ENCODE peak calls at places on chromosomes 2 and 18, in eight cellular contexts. E, U, N, V, M, Z, T and Y are unnamed samples.

GRCh38 chr2:182852090-182852489 is 14.3 kb downstream of the FRZB start:
- DNase-seq in E (no peak), U (no peak), N (no peak), V (no peak), M (no peak), Z (no peak), T (no peak), Y (no peak)

GRCh38 chr18:12246849-12247808 is 7.0 kb upstream of the CIDEA start:
- DNase-seq in E (no peak), U (no peak), N (peak), V (peak), M (peak), Z (no peak), T (no peak), Y (no peak)

GRCh38 chr2:179251865-179252264 is 12.8 kb downstream of the SESTD1 start:
- DNase-seq in E (no peak), U (no peak), N (no peak), V (no peak), M (no peak), Z (no peak), T (no peak), Y (no peak)

GRCh38 chr2:238107525-238108422 is 7.6 kb downstream of the ESPNL start:
- DNase-seq in E (peak), U (peak), N (peak), V (peak), M (no peak), Z (peak), T (no peak), Y (no peak)

GRCh38 chr2:235639387-235639786 is 145.5 kb downstream of the AGAP1 start:
- DNase-seq in E (no peak), U (no peak), N (no peak), V (peak), M (peak), Z (peak), T (peak), Y (peak)

GRCh38 chr2:188870289-188870688 is 103.9 kb upstream of the COL3A1 start:
- DNase-seq in E (no peak), U (no peak), N (no peak), V (no peak), M (peak), Z (no peak), T (no peak), Y (peak)

GRCh38 chr18:1848716-1849115 is 722.6 kb downstream of the METTL4 start:
- DNase-seq in E (no peak), U (no peak), N (no peak), V (no peak), M (no peak), Z (no peak), T (no peak), Y (no peak)

GRCh38 chr2:237700583-237701032 is 73.2 kb downstream of the LRRFIP1 start:
- DNase-seq in E (peak), U (no peak), N (peak), V (peak), M (peak), Z (peak), T (no peak), Y (peak)

GRCh38 chr2:124804014-124804940 is 779.2 kb downstream of the CNTNAP5 start:
- DNase-seq in E (no peak), U (no peak), N (no peak), V (no peak), M (no peak), Z (no peak), T (no peak), Y (no peak)

GRCh38 chr2:158816797-158817196 is 21.7 kb downstream of the DAPL1 start:
- DNase-seq in E (no peak), U (no peak), N (no peak), V (no peak), M (no peak), Z (no peak), T (no peak), Y (no peak)

GRCh38 chr2:113770929-113771328 is 14.5 kb upstream of the SLC35F5 start:
- DNase-seq in E (no peak), U (no peak), N (no peak), V (no peak), M (no peak), Z (no peak), T (no peak), Y (no peak)

GRCh38 chr18:31402026-31402373 is 25.4 kb downstream of the DSG4 start:
- DNase-seq in E (no peak), U (no peak), N (no peak), V (no peak), M (no peak), Z (no peak), T (no peak), Y (no peak)

GRCh38 chr2:64998658-64999061 is 9.5 kb downstream of the SLC1A4 start:
- DNase-seq in E (no peak), U (no peak), N (no peak), V (no peak), M (peak), Z (no peak), T (no peak), Y (peak)

GRCh38 chr2:121094845-121095244 is 190.2 kb downstream of the TFCP2L1 start:
- DNase-seq in E (no peak), U (no peak), N (no peak), V (no peak), M (no peak), Z (no peak), T (no peak), Y (no peak)

GRCh38 chr18:59839931-59840685 is 59.7 kb upstream of the PMAIP1 start:
- DNase-seq in E (no peak), U (no peak), N (no peak), V (no peak), M (no peak), Z (no peak), T (no peak), Y (no peak)

GRCh38 chr18:36580266-36580665 is 248.5 kb downstream of the TPGS2 start:
- DNase-seq in E (no peak), U (no peak), N (no peak), V (no peak), M (peak), Z (peak), T (peak), Y (peak)

GRCh38 chr2:113894156-113894743 is 4.4 kb downstream of the ACTR3 start:
- DNase-seq in E (peak), U (no peak), N (no peak), V (no peak), M (peak), Z (no peak), T (no peak), Y (peak)

GRCh38 chr2:95023222-95023597 is 2.3 kb upstream of the MAL start:
- DNase-seq in E (peak), U (no peak), N (no peak), V (no peak), M (no peak), Z (no peak), T (no peak), Y (no peak)

GRCh38 chr2:68653538-68653982 is 10.2 kb downstream of the PROKR1 start:
- DNase-seq in E (peak), U (no peak), N (no peak), V (no peak), M (peak), Z (peak), T (no peak), Y (peak)

GRCh38 chr2:43135583-43135982 is 90.8 kb downstream of the ZFP36L2 start:
- DNase-seq in E (no peak), U (no peak), N (peak), V (no peak), M (no peak), Z (no peak), T (no peak), Y (no peak)

GRCh38 chr2:230684222-230685164 is 28.1 kb upstream of the CAB39 start:
- DNase-seq in E (no peak), U (no peak), N (no peak), V (no peak), M (no peak), Z (no peak), T (no peak), Y (no peak)

GRCh38 chr2:142803158-142803557 is 74.3 kb upstream of the KYNU start:
- DNase-seq in E (no peak), U (no peak), N (no peak), V (no peak), M (no peak), Z (no peak), T (no peak), Y (no peak)

GRCh38 chr2:180573951-180574350 is 406.5 kb upstream of the UBE2E3 start:
- DNase-seq in E (no peak), U (no peak), N (no peak), V (no peak), M (no peak), Z (no peak), T (no peak), Y (no peak)

GRCh38 chr18:48868468-48869466 is 82.0 kb downstream of the SMAD7 start:
- DNase-seq in E (no peak), U (peak), N (peak), V (no peak), M (no peak), Z (no peak), T (no peak), Y (no peak)

GRCh38 chr18:73987247-73987980 is 160.2 kb downstream of the FBXO15 start:
- DNase-seq in E (no peak), U (no peak), N (no peak), V (peak), M (peak), Z (no peak), T (no peak), Y (no peak)

GRCh38 chr2:172806426-172807008 is 70.9 kb downstream of the RAPGEF4 start:
- DNase-seq in E (no peak), U (no peak), N (no peak), V (no peak), M (peak), Z (no peak), T (no peak), Y (peak)

GRCh38 chr2:217851191-217852020 is 151.4 kb downstream of the TNS1 start:
- DNase-seq in E (no peak), U (peak), N (peak), V (peak), M (peak), Z (peak), T (no peak), Y (no peak)

GRCh38 chr2:177799531-177799930 is 273.0 kb downstream of the PDE11A start:
- DNase-seq in E (no peak), U (no peak), N (no peak), V (no peak), M (no peak), Z (no peak), T (no peak), Y (no peak)

GRCh38 chr18:11366410-11366809 is 217.0 kb upstream of the PIEZO2 start:
- DNase-seq in E (no peak), U (no peak), N (no peak), V (no peak), M (peak), Z (no peak), T (no peak), Y (peak)

GRCh38 chr18:69935319-69936190 is 12.1 kb downstream of the CD226 start:
- DNase-seq in E (peak), U (peak), N (peak), V (no peak), M (no peak), Z (no peak), T (no peak), Y (no peak)

GRCh38 chr2:197598450-197598849 is 76.9 kb downstream of the RFTN2 start:
- DNase-seq in E (no peak), U (no peak), N (no peak), V (no peak), M (no peak), Z (no peak), T (no peak), Y (no peak)

GRCh38 chr2:143030127-143030526 is 99.1 kb upstream of the ARHGAP15 start:
- DNase-seq in E (no peak), U (no peak), N (no peak), V (no peak), M (no peak), Z (no peak), T (no peak), Y (peak)

GRCh38 chr2:151302879-151303278 is 13.4 kb upstream of the NMI start:
- DNase-seq in E (no peak), U (no peak), N (no peak), V (no peak), M (peak), Z (no peak), T (no peak), Y (peak)

GRCh38 chr18:45625596-45625995 is 10.3 kb downstream of the SLC14A2 start:
- DNase-seq in E (no peak), U (no peak), N (no peak), V (peak), M (no peak), Z (no peak), T (no peak), Y (no peak)

GRCh38 chr18:45628979-45629958 is 14.0 kb downstream of the SLC14A2 start:
- DNase-seq in E (no peak), U (no peak), N (peak), V (peak), M (peak), Z (no peak), T (no peak), Y (no peak)

GRCh38 chr18:45631077-45631476 is 15.8 kb downstream of the SLC14A2 start:
- DNase-seq in E (no peak), U (no peak), N (no peak), V (no peak), M (no peak), Z (no peak), T (no peak), Y (no peak)

GRCh38 chr18:45627204-45627526 is 11.9 kb downstream of the SLC14A2 start:
- DNase-seq in E (no peak), U (no peak), N (no peak), V (no peak), M (no peak), Z (no peak), T (no peak), Y (no peak)

GRCh38 chr18:45626330-45627203 is 11.3 kb downstream of the SLC14A2 start:
- DNase-seq in E (no peak), U (no peak), N (no peak), V (peak), M (peak), Z (no peak), T (no peak), Y (no peak)
- H3K4me3 ChIP-seq in E (no peak), U (no peak), N (no peak), V (no peak), M (no peak), Z (no peak), T (no peak), Y (no peak)

GRCh38 chr2:62217421-62217820 is 21.5 kb downstream of the B3GNT2 start:
- DNase-seq in E (peak), U (no peak), N (no peak), V (peak), M (peak), Z (no peak), T (no peak), Y (no peak)

GRCh38 chr2:62217980-62218379 is 22.1 kb downstream of the B3GNT2 start:
- DNase-seq in E (no peak), U (no peak), N (no peak), V (no peak), M (peak), Z (no peak), T (no peak), Y (peak)

GRCh38 chr2:62222674-62223073 is 26.8 kb downstream of the B3GNT2 start:
- DNase-seq in E (no peak), U (no peak), N (no peak), V (no peak), M (no peak), Z (no peak), T (no peak), Y (no peak)

GRCh38 chr2:62219407-62220159 is 23.7 kb downstream of the B3GNT2 start:
- DNase-seq in E (peak), U (no peak), N (no peak), V (peak), M (no peak), Z (no peak), T (no peak), Y (no peak)

GRCh38 chr2:62221141-62221540 is 25.2 kb downstream of the B3GNT2 start:
- DNase-seq in E (no peak), U (no peak), N (no peak), V (no peak), M (peak), Z (no peak), T (no peak), Y (peak)
- H3K4me3 ChIP-seq in E (no peak), U (no peak), N (no peak), V (no peak), M (no peak), Z (no peak), T (no peak), Y (no peak)

DNA sequence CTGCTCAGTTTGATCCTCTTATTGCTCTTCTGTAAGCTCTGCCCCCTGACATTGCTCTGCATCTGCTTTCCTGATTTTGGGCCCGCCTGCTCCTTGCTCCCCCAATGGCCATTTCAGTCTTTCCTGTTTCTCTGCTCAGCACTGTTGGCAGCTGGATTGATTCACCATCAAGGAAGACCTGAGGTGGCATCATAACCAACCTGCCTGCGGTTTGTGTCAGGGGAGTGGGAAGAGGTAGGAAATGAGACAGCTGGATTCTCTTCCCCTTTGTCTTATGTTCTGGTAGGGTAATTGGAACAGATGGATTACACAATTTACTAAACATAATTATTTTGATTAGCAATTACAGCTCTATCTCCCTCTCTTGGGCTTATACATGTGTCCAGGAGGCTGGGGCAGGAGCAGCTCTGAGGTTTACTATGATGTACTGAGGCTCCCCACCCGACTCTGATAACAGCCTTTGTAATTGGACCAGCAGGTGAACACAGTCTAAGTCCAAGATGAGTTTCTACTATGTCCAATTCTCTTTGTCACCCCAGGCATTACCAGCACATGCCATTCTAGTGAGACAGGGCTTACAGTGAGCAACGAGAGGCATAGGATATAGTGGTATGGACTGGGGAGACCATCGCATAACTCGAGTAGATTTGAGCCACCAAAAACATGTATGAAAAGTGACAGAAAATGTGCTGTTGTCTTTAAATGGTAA is 151.8 kb upstream of the MMADHC start:
- DNase-seq in E (no peak), U (no peak), N (no peak), V (no peak), M (no peak), Z (no peak), T (no peak), Y (no peak)
- H3K4me3 ChIP-seq in E (no peak), U (no peak), N (no peak), V (no peak), M (no peak), Z (no peak), T (no peak), Y (no peak)

DNA sequence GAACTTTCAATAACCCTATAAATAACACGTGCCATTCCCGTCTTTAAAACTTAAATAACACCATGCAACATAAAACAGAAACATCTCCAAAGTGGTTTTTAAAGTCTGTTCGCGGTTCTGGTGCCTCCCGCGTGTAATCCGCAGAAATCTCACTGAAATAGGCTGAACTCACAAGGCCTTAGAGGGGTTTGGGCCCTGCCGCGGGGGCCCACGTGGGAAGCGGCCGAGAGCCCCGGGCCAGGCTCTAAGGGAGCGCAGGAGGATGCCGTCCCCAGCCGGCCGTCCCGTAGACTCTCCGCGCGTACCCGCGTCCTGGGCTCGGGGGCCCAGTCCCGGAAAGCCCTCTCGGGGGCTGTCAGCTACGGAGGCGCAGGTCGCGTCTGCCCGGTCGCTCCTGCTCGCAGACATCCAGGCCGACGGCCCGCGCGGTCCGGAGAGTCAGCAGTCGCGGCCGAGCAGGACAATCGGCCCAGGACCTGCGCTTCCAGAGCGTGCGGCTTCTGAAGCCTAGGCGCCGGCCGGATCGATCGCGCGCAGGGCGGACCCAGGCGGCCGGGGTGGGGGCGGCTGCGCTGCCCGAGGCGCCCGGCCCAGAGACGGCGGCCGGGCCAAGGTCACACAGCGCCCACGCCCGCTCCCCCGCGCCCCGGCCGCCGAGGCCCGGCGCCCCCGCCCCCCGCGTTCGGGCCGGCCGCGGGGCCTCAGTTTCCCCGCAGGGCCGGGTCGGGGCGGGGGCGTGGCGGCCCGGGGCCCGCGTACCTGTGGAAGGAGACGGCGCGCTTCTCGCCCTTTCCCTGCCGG is 576 bp downstream of the THAP4 start:
- DNase-seq in E (no peak), U (peak), N (peak), V (peak), M (no peak), Z (peak), T (no peak), Y (no peak)
- H3K4me3 ChIP-seq in E (peak), U (peak), N (peak), V (peak), M (peak), Z (peak), T (peak), Y (peak)

DNA sequence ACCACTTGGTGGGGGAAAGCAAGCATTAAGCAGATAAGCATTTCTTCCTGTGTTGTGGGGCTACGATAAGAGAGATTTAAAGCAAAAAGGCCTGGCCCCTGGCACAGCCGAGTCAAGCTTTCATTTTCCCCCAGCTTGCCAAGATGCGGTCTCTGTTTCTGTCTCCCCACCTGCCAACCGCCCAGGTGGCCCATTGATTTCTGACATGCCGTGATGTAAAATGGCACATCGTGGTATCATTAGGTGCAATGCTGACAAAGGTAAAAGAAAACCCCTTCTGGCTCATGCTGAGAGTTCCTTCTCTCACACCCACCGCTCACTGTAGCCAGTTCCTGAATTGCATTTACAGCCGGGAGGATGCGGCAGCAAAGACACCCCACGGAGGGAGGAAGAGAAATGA is 62.8 kb downstream of the BOD1L2 start:
- DNase-seq in E (no peak), U (no peak), N (no peak), V (no peak), M (no peak), Z (no peak), T (no peak), Y (no peak)
- H3K4me3 ChIP-seq in E (no peak), U (peak), N (peak), V (no peak), M (no peak), Z (peak), T (no peak), Y (peak)

GRCh38 chr2:207632575-207633492 is 7.6 kb upstream of the METTL21A start:
- DNase-seq in E (no peak), U (peak), N (no peak), V (no peak), M (peak), Z (no peak), T (no peak), Y (peak)
- H3K4me3 ChIP-seq in E (no peak), U (no peak), N (no peak), V (no peak), M (no peak), Z (no peak), T (no peak), Y (no peak)